ENCODE peak calls at places on chromosome 10, in five cellular contexts. B is IMR-90, E is trophoblast cell, J is mesendoderm, A is H9. X is an unnamed sample.

GRCh38 chr10:15672469-15672868 is 47.3 kb downstream of the ITGA8 start:
- DNase-seq in B (no peak), E (no peak), J (no peak), A (no peak), X (no peak)

GRCh38 chr10:76302936-76303656 is 871.7 kb downstream of the LRMDA start:
- DNase-seq in B (no peak), E (no peak), J (peak), A (no peak), X (peak)

GRCh38 chr10:98344589-98345038 is 70.4 kb downstream of the PYROXD2 start:
- DNase-seq in B (peak), E (no peak), J (no peak), A (no peak), X (peak)

GRCh38 chr10:31147220-31147608 is 115.5 kb upstream of the ZNF438 start:
- DNase-seq in B (peak), E (no peak), J (no peak), A (no peak), X (peak)

GRCh38 chr10:101036726-101037125 is 5.7 kb downstream of the SFXN3 start:
- DNase-seq in B (no peak), E (no peak), J (no peak), A (no peak), X (no peak)

GRCh38 chr10:12638103-12638502 is 288.8 kb downstream of the CAMK1D start:
- DNase-seq in B (peak), E (no peak), J (peak), A (no peak), X (peak)

GRCh38 chr10:27449571-27449970 is 54.5 kb upstream of the RAB18 start:
- DNase-seq in B (no peak), E (no peak), J (no peak), A (no peak), X (no peak)

GRCh38 chr10:28897617-28898464 is 220.5 kb downstream of the BAMBI start:
- DNase-seq in B (no peak), E (no peak), J (no peak), A (no peak), X (no peak)

GRCh38 chr10:89668391-89669180 is 23.5 kb upstream of the PANK1 start:
- DNase-seq in B (no peak), E (no peak), J (peak), A (no peak), X (no peak)

GRCh38 chr10:132096863-132097478 is 31.2 kb downstream of the JAKMIP3 start:
- DNase-seq in B (no peak), E (no peak), J (no peak), A (peak), X (no peak)

GRCh38 chr10:21002097-21002878 is 105.2 kb upstream of the NEBL start:
- DNase-seq in B (peak), E (peak), J (no peak), A (no peak), X (no peak)

GRCh38 chr10:110336111-110336721 is 31.5 kb upstream of the SMNDC1 start:
- DNase-seq in B (peak), E (peak), J (peak), A (peak), X (peak)

GRCh38 chr10:94038024-94038423 is 44.3 kb downstream of the PLCE1 start:
- DNase-seq in B (peak), E (no peak), J (peak), A (no peak), X (peak)

GRCh38 chr10:85648279-85648754 is 718.3 kb downstream of the GRID1 start:
- DNase-seq in B (no peak), E (peak), J (no peak), A (no peak), X (peak)

GRCh38 chr10:47045331-47045861 is 134.2 kb downstream of the PTPN20 start:
- DNase-seq in B (no peak), E (no peak), J (no peak), A (no peak), X (no peak)

GRCh38 chr10:86308056-86308455 is 58.5 kb downstream of the GRID1 start:
- DNase-seq in B (no peak), E (no peak), J (no peak), A (peak), X (no peak)

GRCh38 chr10:133199488-133199885 is 30.5 kb upstream of the UTF1 start:
- DNase-seq in B (no peak), E (no peak), J (no peak), A (no peak), X (no peak)

GRCh38 chr10:22002531-22003110 is 909 bp downstream of the DNAJC1 start:
- DNase-seq in B (peak), E (peak), J (peak), A (no peak), X (peak)

GRCh38 chr10:74114041-74114448 is 36.6 kb downstream of the AP3M1 start:
- DNase-seq in B (no peak), E (no peak), J (no peak), A (no peak), X (no peak)

GRCh38 chr10:122637371-122637770 is 62.3 kb downstream of the C10orf120 start:
- DNase-seq in B (no peak), E (no peak), J (no peak), A (no peak), X (no peak)

GRCh38 chr10:71069909-71070666 is 142.3 kb upstream of the UNC5B start:
- DNase-seq in B (no peak), E (no peak), J (no peak), A (no peak), X (no peak)

GRCh38 chr10:71070741-71071140 is 141.6 kb upstream of the UNC5B start:
- DNase-seq in B (no peak), E (no peak), J (no peak), A (no peak), X (no peak)

GRCh38 chr10:71067098-71067760 is 145.1 kb upstream of the UNC5B start:
- DNase-seq in B (no peak), E (no peak), J (no peak), A (no peak), X (no peak)

GRCh38 chr10:71066600-71066999 is 145.8 kb upstream of the UNC5B start:
- DNase-seq in B (no peak), E (no peak), J (no peak), A (no peak), X (no peak)

GRCh38 chr10:71068811-71069411 is 143.5 kb upstream of the UNC5B start:
- DNase-seq in B (peak), E (no peak), J (peak), A (no peak), X (peak)
- H3K23ac ChIP-seq in B (no peak), E (no peak), J (no peak), A (no peak), X (no peak)

DNA sequence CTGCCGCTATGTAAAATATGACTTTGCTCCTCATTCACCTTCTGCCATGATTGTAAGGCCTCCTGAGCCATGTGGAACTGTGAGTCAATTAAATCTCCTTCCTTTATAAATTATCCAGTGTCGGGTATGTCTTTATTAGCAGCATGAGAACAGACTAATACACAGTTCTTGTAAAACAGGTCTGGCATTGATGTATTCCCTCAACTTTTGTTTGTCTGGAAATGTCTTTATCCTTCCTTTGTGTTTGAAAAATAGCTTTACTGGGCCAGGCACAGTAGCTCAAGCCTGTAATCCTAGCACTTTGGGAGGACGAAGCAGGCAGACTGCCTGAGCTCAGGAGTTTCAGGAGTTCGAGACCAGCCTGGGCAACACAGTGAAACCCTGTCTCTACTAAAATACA is 14.5 kb downstream of the IPMK start:
- DNase-seq in B (no peak), E (no peak), J (no peak), A (no peak), X (no peak)
- H3K23ac ChIP-seq in B (no peak), E (no peak), J (no peak), A (no peak), X (no peak)

GRCh38 chr10:79100761-79101160 is 32.0 kb downstream of the ZMIZ1 start:
- DNase-seq in B (no peak), E (no peak), J (no peak), A (no peak), X (no peak)
- H3K23ac ChIP-seq in B (peak), E (no peak), J (no peak), A (no peak), X (no peak)

GRCh38 chr10:43622022-43622421 is 15.8 kb downstream of the ZNF485 start:
- DNase-seq in B (no peak), E (no peak), J (no peak), A (no peak), X (no peak)
- H3K23ac ChIP-seq in B (no peak), E (no peak), J (no peak), A (no peak), X (no peak)

DNA sequence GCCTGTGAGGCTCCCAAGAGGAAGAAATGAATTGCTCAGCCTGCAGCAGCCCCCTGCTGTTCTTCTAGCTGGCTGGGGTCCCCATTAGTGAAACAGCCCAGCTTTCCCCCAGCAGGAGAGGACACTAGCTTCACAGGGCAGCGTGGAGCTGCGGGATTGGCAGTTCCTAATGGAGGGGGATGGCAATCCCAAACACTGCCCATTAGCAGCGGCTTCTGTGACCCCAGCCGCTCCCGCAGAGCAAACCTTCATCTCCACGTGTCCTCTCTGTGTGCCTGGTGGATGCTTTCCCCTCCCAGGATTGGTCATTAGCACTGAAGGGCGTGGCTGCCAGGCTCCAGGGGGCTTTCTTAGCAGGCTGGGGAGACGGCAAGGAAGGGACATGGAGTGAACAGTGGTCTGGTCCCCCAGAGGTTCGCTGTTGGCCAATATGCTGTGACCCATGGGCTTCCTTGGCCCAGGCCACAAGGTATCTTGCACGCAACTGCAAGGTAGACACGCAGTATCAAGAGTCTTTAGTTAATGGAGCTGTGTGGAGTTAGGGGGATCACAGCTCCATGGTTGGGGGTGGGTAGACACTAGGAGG is 322.5 kb upstream of the ZMIZ1 start:
- DNase-seq in B (no peak), E (no peak), J (no peak), A (no peak), X (no peak)
- H3K23ac ChIP-seq in B (no peak), E (no peak), J (no peak), A (no peak), X (no peak)